ENCODE peak calls at places on chromosomes 3 and 15, in seven cellular contexts. T, Q, U, W, E, N and Y are unnamed samples.

GRCh38 chr3:103002447-103002846 is 567.6 kb downstream of the ZPLD1 start:
- DNase-seq in N (no peak), T (no peak), U (peak), Q (no peak), E (no peak), W (no peak), Y (peak)

GRCh38 chr3:67635257-67635656 is 19.2 kb downstream of the SUCLG2 start:
- DNase-seq in N (no peak), E (no peak), Q (no peak), W (no peak), T (no peak), U (no peak), Y (no peak)

GRCh38 chr15:54082836-54083492 is 104.7 kb downstream of the UNC13C start:
- DNase-seq in N (no peak), W (peak), Q (no peak), U (no peak), T (no peak), E (peak), Y (peak)

GRCh38 chr3:147008886-147009285 is 397.5 kb downstream of the ZIC4 start:
- DNase-seq in E (no peak), N (no peak), Q (no peak), U (no peak), W (no peak), T (no peak), Y (no peak)

GRCh38 chr15:88690331-88690730 is 51.5 kb downstream of the ISG20 start:
- DNase-seq in T (no peak), N (no peak), W (no peak), U (no peak), Q (no peak), E (no peak), Y (no peak)

GRCh38 chr3:99012051-99012450 is 110.6 kb upstream of the DCBLD2 start:
- DNase-seq in E (no peak), W (no peak), Q (no peak), U (no peak), N (no peak), T (no peak), Y (no peak)

GRCh38 chr15:70636540-70637165 is 126.7 kb downstream of the UACA start:
- DNase-seq in T (no peak), Q (no peak), N (no peak), W (peak), E (peak), U (peak), Y (peak)

GRCh38 chr3:139548801-139549200 is 9.3 kb upstream of the RBP1 start:
- DNase-seq in Q (no peak), W (no peak), U (no peak), N (no peak), T (no peak), E (no peak), Y (no peak)

GRCh38 chr15:71109130-71109529 is 6.1 kb upstream of the THSD4 start:
- DNase-seq in N (no peak), Q (no peak), T (no peak), W (no peak), U (no peak), E (no peak), Y (no peak)

GRCh38 chr3:11096266-11097135 is 57.8 kb upstream of the HRH1 start:
- DNase-seq in Q (no peak), T (peak), W (peak), U (peak), E (peak), N (peak), Y (peak)

GRCh38 chr3:10116138-10116460 is 624 bp downstream of the BRK1 start:
- DNase-seq in E (no peak), U (peak), W (peak), N (no peak), Q (no peak), T (no peak), Y (peak)

GRCh38 chr3:65884072-65884471 is 154.6 kb downstream of the MAGI1 start:
- DNase-seq in U (no peak), Q (no peak), T (no peak), N (no peak), W (peak), E (no peak), Y (no peak)

GRCh38 chr3:156307704-156308103 is 187.3 kb downstream of the KCNAB1 start:
- DNase-seq in Q (no peak), W (peak), U (no peak), E (no peak), N (peak), T (peak), Y (no peak)

GRCh38 chr3:37887824-37888223 is 26.1 kb downstream of the CTDSPL start:
- DNase-seq in N (no peak), E (no peak), T (no peak), U (no peak), Q (no peak), W (no peak), Y (no peak)

GRCh38 chr3:42090973-42091731 is at the start of gene TRAK1:
- DNase-seq in Q (no peak), T (peak), U (no peak), W (no peak), E (peak), N (no peak), Y (no peak)

GRCh38 chr3:73508330-73508954 is 116.3 kb downstream of the PDZRN3 start:
- DNase-seq in T (no peak), U (peak), N (peak), E (peak), W (peak), Q (no peak), Y (peak)

GRCh38 chr3:188122571-188123169 is 31.3 kb upstream of the LPP start:
- DNase-seq in N (no peak), T (no peak), Q (no peak), E (no peak), W (peak), U (no peak), Y (no peak)

GRCh38 chr15:71195242-71195641 is 80.0 kb downstream of the THSD4 start:
- DNase-seq in E (peak), U (peak), T (no peak), W (peak), Q (no peak), N (no peak), Y (peak)

GRCh38 chr15:62389887-62390792 is 225.1 kb upstream of the C2CD4B start:
- DNase-seq in Q (peak), T (peak), N (peak), U (peak), E (peak), W (peak), Y (peak)

GRCh38 chr3:88984266-88984665 is 123.2 kb upstream of the EPHA3 start:
- DNase-seq in T (no peak), U (no peak), Q (no peak), E (no peak), W (no peak), N (no peak), Y (no peak)

GRCh38 chr15:92687183-92687582 is 31.6 kb upstream of the FAM174B start:
- DNase-seq in T (no peak), Q (no peak), E (no peak), W (no peak), U (no peak), N (no peak), Y (no peak)

GRCh38 chr3:184466413-184466960 is 86.6 kb downstream of the CHRD start:
- DNase-seq in E (no peak), W (peak), N (no peak), U (peak), Q (no peak), T (peak), Y (peak)

GRCh38 chr3:128480717-128481437 is 12.1 kb downstream of the GATA2 start:
- DNase-seq in U (no peak), W (no peak), Q (no peak), N (no peak), T (peak), E (no peak), Y (no peak)

GRCh38 chr3:45887759-45888511 is 1.6 kb downstream of the CCR9 start:
- DNase-seq in U (no peak), W (no peak), N (no peak), Q (no peak), T (no peak), E (no peak), Y (no peak)